ENCODE peak calls at places on chromosomes 3 and 15, in nine cellular contexts. Q is hepatic stellate cell; E is progenitor cell of endocrine pancreas; S is activated CD4-positive, alpha-beta T cell treated with anti-CD3 and anti-CD28 coated beads for 36 hours; Y is activated T-cell treated with anti-CD3 and anti-CD28 coated beads for 1 hour; C is GM12891; B is ureter; M is GM23248; I is COR-L47. G is an unnamed sample.

GRCh38 chr3:48655586-48655985 is 7.1 kb downstream of the CELSR3 start:
- DNase-seq in Q (no peak), E (no peak), S (peak), Y (peak), C (no peak), B (no peak), M (peak), I (no peak), G (peak)

GRCh38 chr15:91710072-91710471 is 143.4 kb upstream of the SLCO3A1 start:
- DNase-seq in Q (no peak), E (no peak), S (no peak), Y (no peak), C (no peak), B (no peak), M (no peak), I (no peak), G (no peak)

GRCh38 chr3:69144631-69145244 is 22.3 kb upstream of the LMOD3 start:
- DNase-seq in Q (no peak), E (no peak), S (no peak), Y (no peak), C (no peak), B (no peak), M (no peak), I (peak), G (no peak)

GRCh38 chr3:88149146-88149515 is 628 bp upstream of the C3orf38 start:
- DNase-seq in Q (peak), E (no peak), S (peak), Y (peak), C (no peak), B (no peak), M (peak), I (peak), G (no peak)

GRCh38 chr3:49641292-49641691 is 32.9 kb upstream of the APEH start:
- DNase-seq in Q (no peak), E (no peak), S (no peak), Y (no peak), C (no peak), B (no peak), M (no peak), I (no peak), G (no peak)

GRCh38 chr3:114454592-114455251 is 160.9 kb downstream of the TIGIT start:
- DNase-seq in Q (no peak), E (no peak), S (no peak), Y (no peak), C (no peak), B (no peak), M (peak), I (peak), G (no peak)

GRCh38 chr3:46942481-46943236 is 33.9 kb downstream of the CCDC12 start:
- DNase-seq in Q (no peak), E (no peak), S (no peak), Y (no peak), C (no peak), B (no peak), M (no peak), I (no peak), G (no peak)

GRCh38 chr15:98853161-98853560 is 154.4 kb downstream of the PGPEP1L start:
- DNase-seq in Q (peak), E (peak), S (peak), Y (peak), C (peak), B (peak), M (peak), I (peak), G (peak)

GRCh38 chr15:70154440-70155347 is 57.0 kb upstream of the TLE3 start:
- DNase-seq in Q (peak), E (no peak), S (no peak), Y (no peak), C (no peak), B (no peak), M (no peak), I (no peak), G (no peak)

GRCh38 chr3:61158152-61158551 is 93.1 kb downstream of the FHIT start:
- DNase-seq in Q (no peak), E (no peak), S (no peak), Y (no peak), C (no peak), B (no peak), M (no peak), I (peak), G (no peak)

GRCh38 chr3:44323341-44323955 is 15.1 kb upstream of the TCAIM start:
- DNase-seq in Q (no peak), E (peak), S (peak), Y (peak), C (no peak), B (peak), M (peak), I (peak), G (no peak)

G was measured in activated CD4-positive, CD25-positive, alpha-beta regulatory T cell treated with anti-CD3 and anti-CD28 coated beads, Interleukin-2, amount 50 U/mL, for 72 hours.